ENCODE peak calls at places on chromosomes 6 and 20, in ten cellular contexts. R is CD4-positive, alpha-beta T cell; G is GM23338; Z is AG10803; F is pancreas; Q is fibroblast of mammary gland; H is IMR-90; W is endothelial cell; S is activated B cell treated with CpG ODN at 0.5 μM for 24 hours; B is lower lobe of right lung. D is an unnamed sample.

GRCh38 chr6:119267506-119267905 is 82.1 kb downstream of the MAN1A1 start:
- DNase-seq in R (no peak), G (no peak), Z (no peak), F (no peak), Q (no peak), H (no peak), W (no peak), S (no peak), B (no peak), D (no peak)

GRCh38 chr20:19835533-19836222 is 77.6 kb downstream of the RIN2 start:
- DNase-seq in R (no peak), G (peak), Z (no peak), F (no peak), Q (no peak), H (no peak), W (no peak), S (no peak), B (no peak), D (no peak)

GRCh38 chr20:53890434-53891305 is 179.7 kb downstream of the BCAS1 start:
- DNase-seq in R (no peak), G (no peak), Z (no peak), F (no peak), Q (peak), H (no peak), W (no peak), S (no peak), B (no peak), D (no peak)

GRCh38 chr6:162147281-162147680 is 580.3 kb downstream of the PRKN start:
- DNase-seq in R (no peak), G (no peak), Z (no peak), F (no peak), Q (no peak), H (no peak), W (no peak), S (no peak), B (no peak), D (no peak)

GRCh38 chr6:97102152-97102790 is 177.7 kb downstream of the KLHL32 start:
- DNase-seq in R (no peak), G (no peak), Z (no peak), F (no peak), Q (peak), H (no peak), W (no peak), S (no peak), B (no peak), D (no peak)

GRCh38 chr6:34867484-34867883 is 20.4 kb downstream of the TAF11 start:
- DNase-seq in R (no peak), G (peak), Z (no peak), F (no peak), Q (peak), H (no peak), W (no peak), S (no peak), B (no peak), D (no peak)

GRCh38 chr6:16712931-16713484 is 48.3 kb downstream of the ATXN1 start:
- DNase-seq in R (no peak), G (peak), Z (peak), F (no peak), Q (peak), H (peak), W (no peak), S (no peak), B (peak), D (no peak)

GRCh38 chr6:43173496-43174262 is 2.6 kb downstream of the SRF start:
- DNase-seq in R (no peak), G (no peak), Z (no peak), F (peak), Q (no peak), H (no peak), W (no peak), S (no peak), B (no peak), D (no peak)

GRCh38 chr6:52931351-52931750 is 21.9 kb upstream of the GSTA3 start:
- DNase-seq in R (no peak), G (peak), Z (no peak), F (no peak), Q (no peak), H (no peak), W (no peak), S (no peak), B (peak), D (no peak)

GRCh38 chr6:79170915-79171314 is 63.6 kb downstream of the HMGN3 start:
- DNase-seq in R (no peak), G (no peak), Z (no peak), F (no peak), Q (peak), H (peak), W (no peak), S (no peak), B (no peak), D (no peak)

GRCh38 chr20:61353261-61353995 is 101.4 kb downstream of the CDH4 start:
- DNase-seq in R (no peak), G (no peak), Z (peak), F (no peak), Q (peak), H (peak), W (no peak), S (no peak), B (no peak), D (no peak)

GRCh38 chr20:25479638-25480037 is 72.2 kb downstream of the GINS1 start:
- DNase-seq in R (no peak), G (no peak), Z (no peak), F (no peak), Q (no peak), H (no peak), W (no peak), S (no peak), B (no peak), D (no peak)

GRCh38 chr6:49072146-49072545 is 390.9 kb downstream of the MMUT start:
- DNase-seq in R (no peak), G (no peak), Z (no peak), F (no peak), Q (no peak), H (no peak), W (no peak), S (no peak), B (no peak), D (no peak)

GRCh38 chr20:63957004-63957689 is 931 bp upstream of the UCKL1 start:
- DNase-seq in R (peak), G (peak), Z (peak), F (peak), Q (peak), H (peak), W (peak), S (peak), B (no peak), D (peak)

GRCh38 chr6:28078836-28079235 is 1.5 kb upstream of the ZNF165 start:
- DNase-seq in R (no peak), G (peak), Z (no peak), F (no peak), Q (no peak), H (no peak), W (no peak), S (no peak), B (no peak), D (no peak)

GRCh38 chr6:116446399-116446798 is 14.8 kb upstream of the CALHM6 start:
- DNase-seq in R (no peak), G (no peak), Z (peak), F (no peak), Q (peak), H (no peak), W (no peak), S (no peak), B (no peak), D (no peak)

GRCh38 chr6:99013145-99013544 is 65.4 kb upstream of the FBXL4 start:
- DNase-seq in R (no peak), G (no peak), Z (peak), F (no peak), Q (peak), H (peak), W (no peak), S (no peak), B (no peak), D (no peak)

GRCh38 chr6:120355822-120356221 is 978.5 kb downstream of the TBC1D32 start:
- DNase-seq in R (no peak), G (no peak), Z (peak), F (no peak), Q (peak), H (no peak), W (no peak), S (no peak), B (no peak), D (no peak)

GRCh38 chr20:62409935-62410741 is 3.1 kb upstream of the CABLES2 start:
- DNase-seq in R (no peak), G (peak), Z (peak), F (peak), Q (peak), H (no peak), W (peak), S (peak), B (peak), D (peak)

GRCh38 chr20:16609066-16609465 is 35.8 kb upstream of the KIF16B start:
- DNase-seq in R (no peak), G (no peak), Z (no peak), F (no peak), Q (no peak), H (no peak), W (no peak), S (no peak), B (no peak), D (no peak)

GRCh38 chr6:137736919-137737318 is 130.1 kb upstream of the TNFAIP3 start:
- DNase-seq in R (no peak), G (no peak), Z (no peak), F (no peak), Q (peak), H (no peak), W (no peak), S (no peak), B (no peak), D (no peak)

GRCh38 chr6:22892452-22892851 is 323.1 kb downstream of the HDGFL1 start:
- DNase-seq in R (no peak), G (no peak), Z (peak), F (no peak), Q (peak), H (peak), W (no peak), S (no peak), B (no peak), D (no peak)

GRCh38 chr6:122008105-122009100 is 391.0 kb upstream of the HSF2 start:
- DNase-seq in R (no peak), G (peak), Z (peak), F (no peak), Q (no peak), H (peak), W (no peak), S (no peak), B (no peak), D (no peak)

GRCh38 chr6:136586295-136586694 is 36.1 kb upstream of the MAP7 start:
- DNase-seq in R (no peak), G (no peak), Z (peak), F (no peak), Q (peak), H (peak), W (no peak), S (no peak), B (no peak), D (no peak)

GRCh38 chr6:16345449-16346330 is 107.3 kb downstream of the GMPR start:
- DNase-seq in R (no peak), G (no peak), Z (peak), F (no peak), Q (peak), H (peak), W (no peak), S (no peak), B (no peak), D (no peak)

GRCh38 chr6:1901556-1901955 is 291.8 kb downstream of the FOXC1 start:
- DNase-seq in R (no peak), G (no peak), Z (peak), F (no peak), Q (peak), H (peak), W (no peak), S (no peak), B (no peak), D (no peak)

GRCh38 chr6:84428300-84428907 is 201.0 kb upstream of the CEP162 start:
- DNase-seq in R (no peak), G (peak), Z (peak), F (no peak), Q (peak), H (peak), W (peak), S (no peak), B (peak), D (no peak)

GRCh38 chr6:32815115-32815514 is 1.7 kb downstream of the HLA-DOB start:
- DNase-seq in R (no peak), G (no peak), Z (peak), F (no peak), Q (peak), H (peak), W (no peak), S (no peak), B (no peak), D (no peak)

GRCh38 chr6:62803094-62803493 is 408.2 kb upstream of the FKBP1C start:
- DNase-seq in R (no peak), G (no peak), Z (no peak), F (no peak), Q (no peak), H (no peak), W (no peak), S (no peak), B (no peak), D (no peak)

GRCh38 chr20:21234816-21235215 is 68.3 kb upstream of the XRN2 start:
- DNase-seq in R (no peak), G (peak), Z (no peak), F (no peak), Q (no peak), H (no peak), W (no peak), S (no peak), B (no peak), D (no peak)

GRCh38 chr6:38396209-38396608 is 243.5 kb downstream of the BTBD9 start:
- DNase-seq in R (no peak), G (no peak), Z (no peak), F (no peak), Q (no peak), H (no peak), W (no peak), S (no peak), B (no peak), D (no peak)

GRCh38 chr6:35737413-35738211 is 780 bp downstream of the ARMC12 start:
- DNase-seq in R (no peak), G (peak), Z (peak), F (no peak), Q (peak), H (peak), W (no peak), S (no peak), B (no peak), D (peak)

GRCh38 chr6:146914563-146915483 is 289.4 kb upstream of the STXBP5 start:
- DNase-seq in R (no peak), G (no peak), Z (peak), F (no peak), Q (peak), H (peak), W (no peak), S (no peak), B (no peak), D (no peak)

DNA sequence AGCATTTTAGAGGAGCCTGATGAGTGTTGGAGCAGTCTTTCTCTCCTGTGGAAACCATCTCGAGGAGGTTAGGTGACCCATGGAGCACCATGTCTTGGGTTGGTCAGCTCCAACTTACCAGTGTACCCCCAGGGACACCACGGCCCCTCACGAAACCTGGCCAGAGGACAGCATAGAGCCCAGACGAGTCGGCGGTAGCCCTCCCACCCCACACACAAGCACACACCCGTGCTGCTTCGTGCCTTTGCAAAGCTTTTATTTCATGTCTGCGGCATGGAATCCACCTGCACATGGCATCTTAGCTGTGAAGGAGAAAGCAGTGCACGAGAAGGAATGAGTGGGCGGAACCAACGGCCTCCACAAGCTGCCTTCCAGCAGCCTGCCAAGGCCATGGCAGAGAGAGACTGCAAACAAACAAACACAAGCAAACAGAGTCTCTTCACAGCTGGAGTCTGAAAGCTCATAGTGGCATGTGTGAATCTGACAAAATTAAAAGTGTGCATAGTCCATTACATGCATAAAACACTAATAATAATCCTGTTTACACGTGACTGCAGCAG is 53.6 kb downstream of the EZR start:
- DNase-seq in R (no peak), G (no peak), Z (no peak), F (no peak), Q (no peak), H (no peak), W (no peak), S (no peak), B (no peak), D (no peak)
- TF ChIP-seq CTCF in R (no peak), G (no peak), Z (no peak), F (no peak), Q (no peak), H (no peak), W (no peak), S (no peak), B (no peak), D (no peak)

GRCh38 chr20:58378056-58378455 is 11.0 kb upstream of the VAPB start:
- DNase-seq in R (no peak), G (no peak), Z (no peak), F (no peak), Q (no peak), H (no peak), W (no peak), S (no peak), B (no peak), D (no peak)

GRCh38 chr20:58377017-58377416 is 12.0 kb upstream of the VAPB start:
- DNase-seq in R (no peak), G (no peak), Z (no peak), F (no peak), Q (no peak), H (no peak), W (no peak), S (no peak), B (no peak), D (no peak)

GRCh38 chr20:58375796-58376195 is 13.2 kb upstream of the VAPB start:
- DNase-seq in R (no peak), G (no peak), Z (no peak), F (no peak), Q (no peak), H (no peak), W (no peak), S (no peak), B (no peak), D (no peak)

GRCh38 chr20:58381627-58382026 is 7.4 kb upstream of the VAPB start:
- DNase-seq in R (no peak), G (no peak), Z (no peak), F (no peak), Q (no peak), H (no peak), W (no peak), S (no peak), B (no peak), D (no peak)

DNA sequence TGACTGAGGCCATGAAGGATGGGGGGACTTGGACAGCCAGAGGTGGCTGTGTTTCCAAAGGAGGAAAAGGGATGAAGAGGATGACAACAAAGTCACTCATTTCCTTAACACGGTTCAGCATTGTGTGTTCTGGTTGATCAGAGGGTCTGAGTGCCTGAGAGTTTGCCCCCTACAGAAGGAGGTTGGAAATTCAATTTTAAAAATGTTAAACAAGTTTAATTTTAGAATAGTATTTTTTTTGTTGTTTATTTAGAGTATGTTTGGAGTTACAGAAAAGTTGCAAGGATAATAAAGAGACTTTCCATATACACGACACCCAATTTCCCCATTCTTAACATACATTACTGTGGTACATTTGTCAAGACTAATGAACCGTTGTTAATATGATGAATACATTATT is 10.3 kb upstream of the VAPB start:
- DNase-seq in R (no peak), G (no peak), Z (no peak), F (no peak), Q (no peak), H (no peak), W (no peak), S (no peak), B (no peak), D (no peak)
- TF ChIP-seq CTCF in R (no peak), G (peak), Z (peak), F (no peak), Q (peak), H (peak), W (peak), S (no peak), B (no peak), D (no peak)

DNA sequence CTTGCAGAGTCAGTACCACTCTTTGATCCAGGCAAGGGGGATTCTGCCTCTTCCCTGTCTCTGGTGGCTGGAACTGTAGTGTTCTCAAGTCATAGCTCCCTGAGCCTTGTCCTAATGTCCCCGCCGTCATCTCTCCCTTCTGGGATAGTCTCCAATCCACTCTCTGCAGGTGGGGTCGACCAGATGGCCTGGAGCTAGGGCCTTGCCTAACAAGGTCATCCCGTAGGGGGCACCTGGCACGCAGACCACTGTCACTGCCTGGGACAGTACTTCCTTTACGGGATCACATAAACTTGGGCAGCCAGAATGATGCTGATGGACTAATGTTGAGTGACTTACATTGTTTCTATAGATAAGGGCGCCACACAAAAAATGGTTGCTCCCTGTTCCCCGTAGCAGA is 118.9 kb upstream of the SLC22A23 start:
- DNase-seq in R (no peak), G (peak), Z (no peak), F (no peak), Q (no peak), H (no peak), W (no peak), S (no peak), B (no peak), D (no peak)
- TF ChIP-seq CTCF in R (no peak), G (peak), Z (no peak), F (no peak), Q (no peak), H (no peak), W (no peak), S (no peak), B (no peak), D (no peak)

DNA sequence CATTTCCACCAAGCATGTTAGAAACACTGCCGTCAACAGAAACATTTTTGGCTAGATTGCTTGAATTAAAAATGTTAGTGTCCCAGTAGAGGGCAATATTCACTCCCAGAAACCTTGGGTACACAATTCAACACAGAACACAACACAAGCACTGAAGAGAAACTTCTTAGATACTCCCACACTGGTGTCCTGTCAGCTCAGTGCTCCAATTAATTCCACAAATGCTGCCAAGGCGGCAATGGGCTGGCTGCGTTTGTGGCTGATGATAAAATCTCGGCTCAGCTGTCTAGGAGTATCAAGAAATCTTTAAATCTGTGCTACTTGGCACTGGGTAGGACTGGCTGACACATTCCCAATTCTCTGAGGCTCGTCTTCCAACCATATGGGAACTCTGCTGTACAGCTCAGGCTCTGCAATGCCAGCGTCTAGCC is 39.3 kb downstream of the BEND3 start:
- DNase-seq in R (no peak), G (no peak), Z (peak), F (no peak), Q (peak), H (peak), W (no peak), S (no peak), B (no peak), D (no peak)
- TF ChIP-seq CTCF in R (no peak), G (peak), Z (peak), F (no peak), Q (peak), H (peak), W (no peak), S (no peak), B (no peak), D (peak)

DNA sequence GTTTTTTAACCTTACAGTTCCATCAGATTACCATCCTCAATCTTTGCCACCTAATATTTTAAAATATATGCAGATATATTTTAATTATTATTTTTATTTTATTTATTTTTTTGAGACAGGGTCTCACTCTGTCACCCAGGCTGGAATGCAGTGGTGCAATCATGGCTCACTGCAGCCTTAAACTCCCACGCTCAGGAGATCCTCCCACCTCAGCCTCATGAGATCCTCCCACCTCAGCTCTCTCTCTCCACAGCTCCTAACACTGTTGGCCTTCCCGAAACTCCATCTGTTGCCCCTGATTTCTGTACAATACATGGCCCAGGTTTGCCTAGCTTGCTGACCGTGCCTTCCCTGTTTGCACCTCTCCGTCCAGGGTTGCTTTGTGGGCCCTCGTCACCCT is 4.4 kb upstream of the TAB2 start:
- DNase-seq in R (no peak), G (no peak), Z (no peak), F (no peak), Q (no peak), H (no peak), W (no peak), S (no peak), B (no peak), D (no peak)
- TF ChIP-seq CTCF in R (no peak), G (no peak), Z (no peak), F (no peak), Q (no peak), H (no peak), W (no peak), S (no peak), B (no peak), D (no peak)